ENCODE peak calls at places on chromosomes 3 and 15, in nine cellular contexts. One of them, this sample, is unnamed.

GRCh38 chr15:72778796-72779195 is 4.8 kb downstream of the ADPGK start:
- DNase-seq in mesendoderm: no peak
- DNase-seq in CD8-positive, alpha-beta memory T cell: no peak
- DNase-seq in adrenal gland: no peak
- DNase-seq in Peyer's patch: no peak
- DNase-seq in IMR-90: peak; percentile 34
- DNase-seq in heart left ventricle: no peak
- DNase-seq in HCT116: no peak
- DNase-seq in right cardiac atrium: no peak
- DNase-seq in this sample: no peak

GRCh38 chr15:51250217-51251011 is 88.0 kb downstream of the CYP19A1 start:
- DNase-seq in mesendoderm: peak; percentile 78
- DNase-seq in CD8-positive, alpha-beta memory T cell: no peak
- DNase-seq in adrenal gland: no peak
- DNase-seq in Peyer's patch: no peak
- DNase-seq in IMR-90: no peak
- DNase-seq in heart left ventricle: no peak
- DNase-seq in HCT116: no peak
- DNase-seq in right cardiac atrium: no peak
- DNase-seq in this sample: no peak

GRCh38 chr15:26590673-26591072 is 182.2 kb downstream of the GABRB3 start:
- DNase-seq in mesendoderm: no peak
- DNase-seq in CD8-positive, alpha-beta memory T cell: no peak
- DNase-seq in adrenal gland: no peak
- DNase-seq in Peyer's patch: no peak
- DNase-seq in IMR-90: no peak
- DNase-seq in heart left ventricle: no peak
- DNase-seq in HCT116: no peak
- DNase-seq in right cardiac atrium: peak; percentile 52
- DNase-seq in this sample: no peak

GRCh38 chr3:155701882-155702465 is 42.9 kb downstream of the PLCH1 start:
- DNase-seq in mesendoderm: peak; percentile 67
- DNase-seq in CD8-positive, alpha-beta memory T cell: no peak
- DNase-seq in adrenal gland: no peak
- DNase-seq in Peyer's patch: no peak
- DNase-seq in IMR-90: peak; percentile 58
- DNase-seq in heart left ventricle: no peak
- DNase-seq in HCT116: peak; percentile 31
- DNase-seq in right cardiac atrium: no peak
- DNase-seq in this sample: peak; percentile 76

GRCh38 chr3:129399895-129400357 is 28.5 kb downstream of the EFCAB12 start:
- DNase-seq in mesendoderm: peak; percentile 44
- DNase-seq in CD8-positive, alpha-beta memory T cell: no peak
- DNase-seq in adrenal gland: no peak
- DNase-seq in Peyer's patch: no peak
- DNase-seq in IMR-90: no peak
- DNase-seq in heart left ventricle: no peak
- DNase-seq in HCT116: peak; percentile 54
- DNase-seq in right cardiac atrium: no peak
- DNase-seq in this sample: no peak

GRCh38 chr3:118966700-118967099 is 67.9 kb downstream of the IGSF11 start:
- DNase-seq in mesendoderm: no peak
- DNase-seq in CD8-positive, alpha-beta memory T cell: no peak
- DNase-seq in adrenal gland: no peak
- DNase-seq in Peyer's patch: no peak
- DNase-seq in IMR-90: no peak
- DNase-seq in heart left ventricle: no peak
- DNase-seq in HCT116: no peak
- DNase-seq in right cardiac atrium: no peak
- DNase-seq in this sample: no peak

GRCh38 chr3:198113219-198114053 is 153.4 kb downstream of the LMLN start:
- DNase-seq in mesendoderm: peak; percentile 5
- DNase-seq in CD8-positive, alpha-beta memory T cell: no peak
- DNase-seq in adrenal gland: peak; percentile 16
- DNase-seq in Peyer's patch: no peak
- DNase-seq in IMR-90: no peak
- DNase-seq in heart left ventricle: no peak
- DNase-seq in HCT116: no peak
- DNase-seq in right cardiac atrium: peak; percentile 64
- DNase-seq in this sample: peak; percentile 26

GRCh38 chr3:101635345-101635744 is 41.6 kb downstream of the ZBTB11 start:
- DNase-seq in mesendoderm: no peak
- DNase-seq in CD8-positive, alpha-beta memory T cell: no peak
- DNase-seq in adrenal gland: no peak
- DNase-seq in Peyer's patch: no peak
- DNase-seq in IMR-90: no peak
- DNase-seq in heart left ventricle: no peak
- DNase-seq in HCT116: no peak
- DNase-seq in right cardiac atrium: no peak
- DNase-seq in this sample: no peak

GRCh38 chr15:76116138-76116885 is 56.5 kb downstream of the TMEM266 start:
- DNase-seq in mesendoderm: peak; percentile 95
- DNase-seq in CD8-positive, alpha-beta memory T cell: no peak
- DNase-seq in adrenal gland: no peak
- DNase-seq in Peyer's patch: no peak
- DNase-seq in IMR-90: no peak
- DNase-seq in heart left ventricle: no peak
- DNase-seq in HCT116: no peak
- DNase-seq in right cardiac atrium: no peak
- DNase-seq in this sample: no peak

GRCh38 chr3:29064085-29064484 is 216.8 kb upstream of the RBMS3 start:
- DNase-seq in mesendoderm: no peak
- DNase-seq in CD8-positive, alpha-beta memory T cell: no peak
- DNase-seq in adrenal gland: no peak
- DNase-seq in Peyer's patch: no peak
- DNase-seq in IMR-90: peak; percentile 80
- DNase-seq in heart left ventricle: no peak
- DNase-seq in HCT116: no peak
- DNase-seq in right cardiac atrium: no peak
- DNase-seq in this sample: no peak

GRCh38 chr15:85753791-85754452 is 40.8 kb downstream of the KLHL25 start:
- DNase-seq in mesendoderm: no peak
- DNase-seq in CD8-positive, alpha-beta memory T cell: no peak
- DNase-seq in adrenal gland: no peak
- DNase-seq in Peyer's patch: no peak
- DNase-seq in IMR-90: no peak
- DNase-seq in heart left ventricle: no peak
- DNase-seq in HCT116: no peak
- DNase-seq in right cardiac atrium: no peak
- DNase-seq in this sample: peak; percentile 6

GRCh38 chr15:89436560-89437311 is 59.6 kb downstream of the RHCG start:
- DNase-seq in mesendoderm: peak; percentile 78
- DNase-seq in CD8-positive, alpha-beta memory T cell: no peak
- DNase-seq in adrenal gland: no peak
- DNase-seq in Peyer's patch: no peak
- DNase-seq in IMR-90: no peak
- DNase-seq in heart left ventricle: no peak
- DNase-seq in HCT116: no peak
- DNase-seq in right cardiac atrium: no peak
- DNase-seq in this sample: no peak

GRCh38 chr3:8657804-8658311 is 13.3 kb upstream of the SSUH2 start:
- DNase-seq in mesendoderm: no peak
- DNase-seq in CD8-positive, alpha-beta memory T cell: no peak
- DNase-seq in adrenal gland: no peak
- DNase-seq in Peyer's patch: no peak
- DNase-seq in IMR-90: no peak
- DNase-seq in heart left ventricle: no peak
- DNase-seq in HCT116: no peak
- DNase-seq in right cardiac atrium: peak; percentile 55
- DNase-seq in this sample: no peak

GRCh38 chr3:8659242-8659641 is 14.6 kb upstream of the SSUH2 start:
- DNase-seq in mesendoderm: no peak
- DNase-seq in CD8-positive, alpha-beta memory T cell: no peak
- DNase-seq in adrenal gland: no peak
- DNase-seq in Peyer's patch: no peak
- DNase-seq in IMR-90: no peak
- DNase-seq in heart left ventricle: no peak
- DNase-seq in HCT116: no peak
- DNase-seq in right cardiac atrium: no peak
- DNase-seq in this sample: no peak

GRCh38 chr3:8660271-8660731 is 15.7 kb upstream of the SSUH2 start:
- DNase-seq in mesendoderm: peak; percentile 69
- DNase-seq in CD8-positive, alpha-beta memory T cell: no peak
- DNase-seq in adrenal gland: no peak
- DNase-seq in Peyer's patch: no peak
- DNase-seq in IMR-90: peak; percentile 66
- DNase-seq in heart left ventricle: no peak
- DNase-seq in HCT116: no peak
- DNase-seq in right cardiac atrium: no peak
- DNase-seq in this sample: no peak

GRCh38 chr3:8660781-8661180 is 16.2 kb upstream of the SSUH2 start:
- DNase-seq in mesendoderm: no peak
- DNase-seq in CD8-positive, alpha-beta memory T cell: no peak
- DNase-seq in adrenal gland: no peak
- DNase-seq in Peyer's patch: no peak
- DNase-seq in IMR-90: peak; percentile 18
- DNase-seq in heart left ventricle: no peak
- DNase-seq in HCT116: no peak
- DNase-seq in right cardiac atrium: no peak
- DNase-seq in this sample: no peak

DNA sequence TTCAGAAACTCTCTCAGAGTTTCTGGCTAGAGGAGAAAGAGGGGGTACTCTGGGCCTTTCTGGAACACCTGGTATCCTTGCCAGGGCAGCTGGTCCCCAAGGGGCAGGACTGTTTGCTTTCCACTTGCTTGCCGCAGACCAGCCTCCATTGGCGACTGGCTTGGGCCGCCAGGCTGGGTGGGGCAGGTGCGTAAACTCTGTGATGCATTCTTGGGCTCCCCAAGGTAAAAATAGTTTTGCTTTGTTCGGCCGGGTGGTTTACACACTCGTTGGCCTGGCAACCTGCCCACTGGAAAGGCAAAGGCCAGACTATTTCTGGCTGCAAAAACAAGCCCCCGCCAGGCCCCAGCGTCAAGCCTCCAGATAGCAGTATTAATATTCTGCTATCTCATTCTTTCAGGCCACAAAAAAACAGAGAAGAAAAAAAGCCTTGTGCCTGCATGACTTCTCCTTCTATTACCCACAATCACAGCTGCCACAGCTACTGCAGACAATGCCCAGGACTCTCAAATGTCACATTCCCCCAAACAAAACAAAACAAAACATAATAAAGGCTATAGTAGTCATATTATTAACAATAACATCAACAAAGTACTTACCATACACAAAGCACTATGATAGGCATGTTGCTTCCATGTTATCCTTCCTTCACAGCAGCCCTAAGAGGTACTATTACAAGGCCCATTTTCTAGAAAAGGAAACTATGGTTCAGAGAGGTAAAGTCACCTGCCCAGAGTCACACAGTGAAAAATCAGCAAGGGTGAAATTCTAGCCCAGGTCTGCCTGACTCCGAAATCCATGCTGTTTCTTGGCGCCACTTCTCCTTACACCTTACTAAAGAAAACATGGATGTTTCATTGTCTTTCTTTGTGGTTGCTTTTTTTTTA is 14.0 kb upstream of the SSUH2 start:
- DNase-seq in mesendoderm: no peak
- DNase-seq in CD8-positive, alpha-beta memory T cell: no peak
- DNase-seq in adrenal gland: peak; percentile 68
- DNase-seq in Peyer's patch: no peak
- DNase-seq in IMR-90: peak; percentile 21
- DNase-seq in heart left ventricle: peak; percentile 86
- DNase-seq in HCT116: no peak
- DNase-seq in right cardiac atrium: peak; percentile 94
- DNase-seq in this sample: peak; percentile 66
- H3K4me1 ChIP-seq in mesendoderm: peaks cover 9% of the 10 kb centered on the region
- H3K4me1 ChIP-seq in CD8-positive, alpha-beta memory T cell: no peaks in the 10 kb centered on the region
- H3K4me1 ChIP-seq in adrenal gland: peaks cover 17% of the 10 kb centered on the region
- H3K4me1 ChIP-seq in Peyer's patch: no peaks in the 10 kb centered on the region
- H3K4me1 ChIP-seq in IMR-90: peaks cover 10% of the 10 kb centered on the region
- H3K4me1 ChIP-seq in heart left ventricle: peaks cover 54% of the 10 kb centered on the region
- H3K4me1 ChIP-seq in HCT116: peaks cover 18% of the 10 kb centered on the region
- H3K4me1 ChIP-seq in right cardiac atrium: peaks cover 6% of the 10 kb centered on the region
- H3K4me1 ChIP-seq in this sample: peaks cover 3% of the 10 kb centered on the region

GRCh38 chr15:40831861-40832260 is 3.4 kb upstream of the PPP1R14D start:
- DNase-seq in mesendoderm: no peak
- DNase-seq in CD8-positive, alpha-beta memory T cell: no peak
- DNase-seq in adrenal gland: no peak
- DNase-seq in Peyer's patch: no peak
- DNase-seq in IMR-90: no peak
- DNase-seq in heart left ventricle: no peak
- DNase-seq in HCT116: no peak
- DNase-seq in right cardiac atrium: no peak
- DNase-seq in this sample: no peak
- H3K4me3 ChIP-seq in mesendoderm: no peak overlapping the region
- H3K4me3 ChIP-seq in CD8-positive, alpha-beta memory T cell: no peak overlapping the region
- H3K4me3 ChIP-seq in adrenal gland: no peak overlapping the region
- H3K4me3 ChIP-seq in Peyer's patch: no peak overlapping the region
- H3K4me3 ChIP-seq in IMR-90: no peak overlapping the region
- H3K4me3 ChIP-seq in heart left ventricle: no peak overlapping the region
- H3K4me3 ChIP-seq in HCT116: no peak overlapping the region
- H3K4me3 ChIP-seq in right cardiac atrium: no peak overlapping the region
- H3K4me3 ChIP-seq in this sample: no peak overlapping the region

GRCh38 chr3:169686874-169687273 is 23.4 kb upstream of the MECOM start:
- DNase-seq in mesendoderm: no peak
- DNase-seq in CD8-positive, alpha-beta memory T cell: no peak
- DNase-seq in adrenal gland: no peak
- DNase-seq in Peyer's patch: no peak
- DNase-seq in IMR-90: no peak
- DNase-seq in heart left ventricle: no peak
- DNase-seq in HCT116: no peak
- DNase-seq in right cardiac atrium: no peak
- DNase-seq in this sample: no peak

GRCh38 chr3:169687603-169688002 is 24.1 kb upstream of the MECOM start:
- DNase-seq in mesendoderm: no peak
- DNase-seq in CD8-positive, alpha-beta memory T cell: no peak
- DNase-seq in adrenal gland: no peak
- DNase-seq in Peyer's patch: no peak
- DNase-seq in IMR-90: no peak
- DNase-seq in heart left ventricle: no peak
- DNase-seq in HCT116: no peak
- DNase-seq in right cardiac atrium: no peak
- DNase-seq in this sample: no peak

GRCh38 chr3:169686278-169686677 is 22.8 kb upstream of the MECOM start:
- DNase-seq in mesendoderm: no peak
- DNase-seq in CD8-positive, alpha-beta memory T cell: no peak
- DNase-seq in adrenal gland: no peak
- DNase-seq in Peyer's patch: no peak
- DNase-seq in IMR-90: no peak
- DNase-seq in heart left ventricle: no peak
- DNase-seq in HCT116: no peak
- DNase-seq in right cardiac atrium: no peak
- DNase-seq in this sample: no peak
- H3K27me3 ChIP-seq in mesendoderm: no peaks in the 10 kb centered on the region
- H3K27me3 ChIP-seq in CD8-positive, alpha-beta memory T cell: no peaks in the 10 kb centered on the region
- H3K27me3 ChIP-seq in adrenal gland: peaks cover 4% of the 10 kb centered on the region
- H3K27me3 ChIP-seq in Peyer's patch: no peaks in the 10 kb centered on the region
- H3K27me3 ChIP-seq in IMR-90: no peaks in the 10 kb centered on the region
- H3K27me3 ChIP-seq in heart left ventricle: no peaks in the 10 kb centered on the region
- H3K27me3 ChIP-seq in HCT116: no peaks in the 10 kb centered on the region
- H3K27me3 ChIP-seq in right cardiac atrium: no peaks in the 10 kb centered on the region
- H3K27me3 ChIP-seq in this sample: peaks cover 2% of the 10 kb centered on the region

DNA sequence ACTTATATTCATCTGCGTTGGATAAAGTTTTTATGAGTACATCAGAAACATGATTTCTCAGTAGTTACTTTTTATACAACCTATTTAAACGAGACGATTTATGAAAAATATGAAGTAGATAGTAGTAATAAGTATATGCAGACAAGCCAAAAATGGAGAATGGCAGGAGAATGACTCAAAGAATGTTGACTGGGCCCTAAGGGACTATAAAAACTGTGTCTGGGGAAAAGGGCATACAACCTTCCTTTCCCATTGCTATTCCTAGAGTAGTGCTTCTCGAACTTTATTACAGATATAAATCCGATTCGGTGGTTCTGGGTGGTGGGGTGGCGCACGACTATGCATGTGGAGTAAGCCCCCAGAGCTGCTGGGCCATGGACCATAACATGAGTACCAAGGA is 558.5 kb downstream of the FOXP1 start:
- DNase-seq in mesendoderm: no peak
- DNase-seq in CD8-positive, alpha-beta memory T cell: no peak
- DNase-seq in adrenal gland: no peak
- DNase-seq in Peyer's patch: no peak
- DNase-seq in IMR-90: no peak
- DNase-seq in heart left ventricle: no peak
- DNase-seq in HCT116: no peak
- DNase-seq in right cardiac atrium: no peak
- DNase-seq in this sample: no peak
- H3K4me1 ChIP-seq in mesendoderm: no peaks in the 10 kb centered on the region
- H3K4me1 ChIP-seq in CD8-positive, alpha-beta memory T cell: peaks cover 36% of the 10 kb centered on the region
- H3K4me1 ChIP-seq in adrenal gland: no peaks in the 10 kb centered on the region
- H3K4me1 ChIP-seq in Peyer's patch: no peaks in the 10 kb centered on the region
- H3K4me1 ChIP-seq in IMR-90: peaks cover 6% of the 10 kb centered on the region
- H3K4me1 ChIP-seq in heart left ventricle: peaks cover 34% of the 10 kb centered on the region
- H3K4me1 ChIP-seq in HCT116: no peaks in the 10 kb centered on the region
- H3K4me1 ChIP-seq in right cardiac atrium: peaks cover 8% of the 10 kb centered on the region
- H3K4me1 ChIP-seq in this sample: peaks cover 25% of the 10 kb centered on the region

This sample was measured in HAP-1.